ENCODE peak calls at places on chromosome 5, in ten cellular contexts. M is GM23338, E is retinal pigment epithelial cell, U is HL-60, N is tibial nerve, D is epithelial cell of esophagus, W is HepG2, G is IMR-90, Q is astrocyte of the spinal cord, Y is brain microvascular endothelial cell. C is an unnamed sample.

GRCh38 chr5:81787843-81788242 is 36.9 kb upstream of the SSBP2 start:
- DNase-seq in M (peak; percentile 85), E (peak; percentile 72), U (peak; percentile 12), N (peak; percentile 97), D (peak; percentile 76), W (no peak), G (peak; percentile 80), Q (peak; percentile 85), Y (peak; percentile 55), C (peak; percentile 9)

GRCh38 chr5:96790851-96791513 is 16.8 kb downstream of the ERAP1 start:
- DNase-seq in M (no peak), E (no peak), U (no peak), N (no peak), D (peak; percentile 36), W (no peak), G (peak; percentile 63), Q (peak; percentile 55), Y (peak; percentile 33), C (no peak)

GRCh38 chr5:77957-78804 is 13.8 kb upstream of the PLEKHG4B start:
- DNase-seq in M (peak; percentile 58), E (peak; percentile 9), U (peak; percentile 11), N (no peak), D (peak; percentile 21), W (peak; percentile 32), G (peak; percentile 24), Q (peak; percentile 52), Y (peak; percentile 75), C (no peak)

GRCh38 chr5:52840286-52841050 is 52.8 kb downstream of the ITGA1 start:
- DNase-seq in M (no peak), E (no peak), U (no peak), N (no peak), D (no peak), W (no peak), G (peak; percentile 59), Q (peak; percentile 93), Y (peak; percentile 72), C (no peak)

GRCh38 chr5:158140120-158140778 is 281.3 kb upstream of the CLINT1 start:
- DNase-seq in M (no peak), E (no peak), U (no peak), N (peak; percentile 45), D (no peak), W (no peak), G (no peak), Q (no peak), Y (peak; percentile 32), C (no peak)

GRCh38 chr5:68708156-68708841 is 385.5 kb upstream of the SLC30A5 start:
- DNase-seq in M (no peak), E (no peak), U (no peak), N (no peak), D (no peak), W (no peak), G (no peak), Q (no peak), Y (no peak), C (no peak)

GRCh38 chr5:122864400-122864799 is 19.0 kb downstream of the SNX24 start:
- DNase-seq in M (no peak), E (no peak), U (no peak), N (no peak), D (no peak), W (no peak), G (no peak), Q (no peak), Y (no peak), C (no peak)

GRCh38 chr5:170746081-170746951 is 37.2 kb upstream of the GABRP start:
- DNase-seq in M (peak; percentile 14), E (no peak), U (no peak), N (no peak), D (no peak), W (no peak), G (no peak), Q (no peak), Y (no peak), C (no peak)

GRCh38 chr5:72556351-72557146 is 49.3 kb upstream of the ZNF366 start:
- DNase-seq in M (peak; percentile 92), E (peak; percentile 25), U (peak; percentile 14), N (peak; percentile 25), D (peak; percentile 45), W (peak; percentile 43), G (peak; percentile 56), Q (peak; percentile 64), Y (peak; percentile 51), C (no peak)
- TF ChIP-seq CTCF in M (peak; percentile 64), E (no peak), U (no peak), N (no peak), D (peak; percentile 10), W (peak; percentile 63), G (peak; percentile 14), Q (peak; percentile 12), Y (peak; percentile 36), C (peak; percentile 22)

GRCh38 chr5:176620333-176620981 is 9.9 kb downstream of the SNCB start:
- DNase-seq in M (peak; percentile 75), E (no peak), U (peak; percentile 22), N (peak; percentile 14), D (no peak), W (no peak), G (no peak), Q (no peak), Y (no peak), C (no peak)

GRCh38 chr5:176621661-176622079 is 8.7 kb downstream of the SNCB start:
- DNase-seq in M (no peak), E (peak; percentile 25), U (no peak), N (no peak), D (no peak), W (no peak), G (peak; percentile 29), Q (no peak), Y (peak; percentile 71), C (no peak)

GRCh38 chr5:176618783-176619182 is 8.8 kb upstream of the GPRIN1 start:
- DNase-seq in M (no peak), E (no peak), U (no peak), N (no peak), D (no peak), W (no peak), G (no peak), Q (peak; percentile 15), Y (no peak), C (no peak)

GRCh38 chr5:176619203-176619568 is 9.2 kb upstream of the GPRIN1 start:
- DNase-seq in M (peak; percentile 98), E (peak; percentile 31), U (no peak), N (no peak), D (peak; percentile 83), W (peak; percentile 56), G (peak; percentile 86), Q (peak; percentile 88), Y (peak; percentile 87), C (peak; percentile 57)

DNA sequence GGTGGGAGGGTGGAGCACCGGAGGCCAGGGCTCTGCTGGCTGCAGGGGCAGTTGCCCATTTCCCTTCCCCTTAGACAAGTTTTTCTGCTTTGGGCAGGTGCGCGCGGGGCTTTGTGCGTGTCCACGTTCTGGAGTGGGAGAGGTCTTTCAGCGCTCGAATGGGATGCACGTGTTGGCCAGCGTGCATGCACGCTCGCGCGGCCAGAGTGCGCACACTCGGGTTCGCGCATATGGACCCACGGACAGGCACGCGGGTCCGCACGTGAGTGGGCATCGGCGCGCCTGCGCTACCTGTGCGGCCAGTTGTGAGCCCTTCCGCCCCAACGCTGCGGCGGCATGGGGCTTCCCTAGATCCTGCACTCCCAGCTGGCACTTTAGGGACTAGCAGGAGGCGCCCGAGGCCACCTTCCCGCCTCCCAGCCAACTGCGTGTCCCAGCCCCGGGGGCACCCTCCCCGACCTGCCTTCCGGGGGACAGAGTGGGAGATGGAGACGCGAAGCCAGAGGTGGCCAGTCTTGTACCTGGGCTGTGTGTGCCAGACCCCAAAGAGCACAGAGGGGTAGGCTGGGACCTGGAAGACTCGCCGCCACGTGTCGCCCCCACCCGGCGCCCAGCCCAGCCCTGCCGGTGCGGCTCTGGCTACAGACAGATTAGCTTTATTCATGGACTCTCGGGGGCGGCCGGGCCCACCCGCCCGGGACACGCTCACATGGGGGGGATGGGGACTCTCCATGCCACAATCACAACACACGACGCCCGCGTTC is 9.8 kb upstream of the GPRIN1 start:
- DNase-seq in M (peak; percentile 61), E (no peak), U (no peak), N (no peak), D (no peak), W (no peak), G (no peak), Q (no peak), Y (no peak), C (no peak)
- H3K4me3 ChIP-seq in M (peak overlapping the region; percentile 54), E (no peak overlapping the region), U (no peak overlapping the region), N (no peak overlapping the region), D (no peak overlapping the region), W (no peak overlapping the region), G (peak overlapping the region; percentile 7), Q (peak overlapping the region; percentile 5), Y (no peak overlapping the region), C (no peak overlapping the region)

DNA sequence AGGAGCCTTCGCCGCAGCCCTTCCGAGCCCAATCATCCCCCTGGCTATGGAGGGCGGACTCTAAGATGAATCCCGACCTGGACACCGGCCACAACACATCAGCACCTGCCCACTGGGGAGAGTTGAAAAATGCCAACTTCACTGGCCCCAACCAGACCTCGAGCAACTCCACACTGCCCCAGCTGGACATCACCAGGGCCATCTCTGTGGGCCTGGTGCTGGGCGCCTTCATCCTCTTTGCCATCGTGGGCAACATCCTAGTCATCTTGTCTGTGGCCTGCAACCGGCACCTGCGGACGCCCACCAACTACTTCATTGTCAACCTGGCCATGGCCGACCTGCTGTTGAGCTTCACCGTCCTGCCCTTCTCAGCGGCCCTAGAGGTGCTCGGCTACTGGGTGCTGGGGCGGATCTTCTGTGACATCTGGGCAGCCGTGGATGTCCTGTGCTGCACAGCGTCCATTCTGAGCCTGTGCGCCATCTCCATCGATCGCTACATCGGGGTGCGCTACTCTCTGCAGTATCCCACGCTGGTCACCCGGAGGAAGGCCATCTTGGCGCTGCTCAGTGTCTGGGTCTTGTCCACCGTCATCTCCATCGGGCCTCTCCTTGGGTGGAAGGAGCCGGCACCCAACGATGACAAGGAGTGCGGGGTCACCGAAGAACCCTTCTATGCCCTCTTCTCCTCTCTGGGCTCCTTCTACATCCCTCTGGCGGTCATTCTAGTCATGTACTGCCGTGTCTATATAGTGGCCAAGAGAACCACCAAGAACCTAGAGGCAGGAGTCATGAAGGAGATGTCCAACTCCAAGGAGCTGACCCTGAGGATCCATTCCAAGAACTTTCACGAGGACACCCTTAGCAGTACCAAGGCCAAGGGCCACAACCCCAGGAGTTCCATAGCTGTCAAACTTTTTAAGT is 819 bp downstream of the ADRA1B start:
- DNase-seq in M (no peak), E (no peak), U (no peak), N (no peak), D (no peak), W (no peak), G (no peak), Q (no peak), Y (no peak), C (no peak)
- TF ChIP-seq CTCF in M (no peak), E (peak; percentile 14), U (no peak), N (no peak), D (no peak), W (no peak), G (peak; percentile 9), Q (no peak), Y (peak; percentile 35), C (no peak)

GRCh38 chr5:116361171-116361967 is 213.3 kb downstream of the SEMA6A start:
- DNase-seq in M (peak; percentile 90), E (no peak), U (no peak), N (no peak), D (peak; percentile 59), W (no peak), G (no peak), Q (peak; percentile 27), Y (peak; percentile 18), C (no peak)
- H3K4me3 ChIP-seq in M (peak overlapping the region; percentile 62), E (peak overlapping the region; percentile 42), U (no peak overlapping the region), N (peak overlapping the region; percentile 49), D (peak overlapping the region; percentile 33), W (no peak overlapping the region), G (peak overlapping the region; percentile 25), Q (peak overlapping the region; percentile 27), Y (peak overlapping the region; percentile 51), C (peak overlapping the region; percentile 33)

C was measured in kidney epithelial cell.